ENCODE peak calls at places on chromosomes 13 and 19, in five cellular contexts. N, S, P, V and Y are unnamed samples.

GRCh38 chr19:1907563-1908363 is 2.6 kb downstream of the ADAT3 start:
- DNase-seq in N (no peak), S (no peak), P (peak), V (peak), Y (no peak)

GRCh38 chr13:40963927-40964326 is 55.2 kb downstream of the ELF1 start:
- DNase-seq in N (peak), S (no peak), P (no peak), V (peak), Y (no peak)

GRCh38 chr19:14150041-14150769 is 13.8 kb upstream of the ASF1B start:
- DNase-seq in N (no peak), S (no peak), P (no peak), V (no peak), Y (no peak)

GRCh38 chr13:75770164-75771145 is 134.3 kb downstream of the LMO7 start:
- DNase-seq in N (no peak), S (no peak), P (no peak), V (peak), Y (no peak)

GRCh38 chr13:94433055-94433947 is 46.2 kb downstream of the DCT start:
- DNase-seq in N (no peak), S (no peak), P (peak), V (no peak), Y (no peak)

GRCh38 chr19:58400638-58400915 is 5.1 kb downstream of the RNF225 start:
- DNase-seq in N (no peak), S (no peak), P (no peak), V (no peak), Y (no peak)

GRCh38 chr13:114142640-114143490 is 10.4 kb upstream of the RASA3 start:
- DNase-seq in N (no peak), S (peak), P (peak), V (no peak), Y (peak)

GRCh38 chr19:11480081-11480926 is 542 bp downstream of the ELAVL3 start:
- DNase-seq in N (no peak), S (no peak), P (no peak), V (no peak), Y (no peak)

GRCh38 chr19:50720921-50721291 is 1.3 kb upstream of the SHANK1 start:
- DNase-seq in N (no peak), S (no peak), P (no peak), V (no peak), Y (no peak)

GRCh38 chr13:48304132-48304876 is 753 bp downstream of the RB1 start:
- DNase-seq in N (peak), S (peak), P (peak), V (peak), Y (peak)

GRCh38 chr19:45632468-45633196 is 6.6 kb downstream of the EML2 start:
- DNase-seq in N (peak), S (peak), P (peak), V (peak), Y (peak)

GRCh38 chr13:41827507-41828213 is 133.2 kb downstream of the VWA8 start:
- DNase-seq in N (peak), S (no peak), P (no peak), V (peak), Y (no peak)

GRCh38 chr19:6682607-6683128 is 12.7 kb upstream of the TNFSF14 start:
- DNase-seq in N (no peak), S (no peak), P (no peak), V (no peak), Y (no peak)

GRCh38 chr19:50167314-50167721 is 4.2 kb upstream of the IZUMO2 start:
- DNase-seq in N (no peak), S (no peak), P (no peak), V (no peak), Y (no peak)

GRCh38 chr19:42224940-42225717 is 5.0 kb downstream of the ZNF526 start:
- DNase-seq in N (no peak), S (no peak), P (no peak), V (no peak), Y (no peak)

GRCh38 chr19:40025938-40026596 is 29.2 kb downstream of the ZNF546 start:
- DNase-seq in N (no peak), S (no peak), P (no peak), V (no peak), Y (no peak)

DNA sequence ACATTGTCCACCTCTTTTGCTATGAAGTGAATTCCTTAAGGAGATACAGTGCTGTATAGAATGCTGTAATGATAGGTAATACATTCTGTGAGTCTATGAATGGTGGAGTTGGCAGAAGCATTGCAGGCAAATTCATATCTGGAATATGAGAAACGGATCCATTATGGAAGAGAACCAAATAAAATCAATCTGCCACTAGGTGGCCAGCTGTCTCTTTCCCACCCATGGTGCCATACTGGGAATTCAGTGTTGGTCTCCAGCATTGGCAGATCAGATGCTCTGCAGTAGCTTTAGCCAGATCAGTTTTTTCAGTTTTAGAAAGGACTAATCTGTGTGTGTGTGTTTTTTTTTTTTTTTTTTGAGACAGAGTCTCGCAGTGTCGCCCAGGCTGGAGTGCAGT is 27.6 kb downstream of the DNAJC3 start:
- DNase-seq in N (peak), S (no peak), P (no peak), V (peak), Y (no peak)
- TF ChIP-seq CTCF in N (peak), S (no peak), P (no peak), V (peak), Y (peak)

GRCh38 chr13:51479199-51479523 is 26.3 kb upstream of the INTS6 start:
- DNase-seq in N (no peak), S (no peak), P (no peak), V (peak), Y (no peak)

GRCh38 chr13:51478418-51479198 is 25.8 kb upstream of the INTS6 start:
- DNase-seq in N (no peak), S (no peak), P (no peak), V (no peak), Y (no peak)

GRCh38 chr13:51475727-51476521 is 23.1 kb upstream of the INTS6 start:
- DNase-seq in N (no peak), S (no peak), P (no peak), V (no peak), Y (no peak)

GRCh38 chr13:51477149-51477548 is 24.3 kb upstream of the INTS6 start:
- DNase-seq in N (no peak), S (no peak), P (no peak), V (no peak), Y (no peak)

DNA sequence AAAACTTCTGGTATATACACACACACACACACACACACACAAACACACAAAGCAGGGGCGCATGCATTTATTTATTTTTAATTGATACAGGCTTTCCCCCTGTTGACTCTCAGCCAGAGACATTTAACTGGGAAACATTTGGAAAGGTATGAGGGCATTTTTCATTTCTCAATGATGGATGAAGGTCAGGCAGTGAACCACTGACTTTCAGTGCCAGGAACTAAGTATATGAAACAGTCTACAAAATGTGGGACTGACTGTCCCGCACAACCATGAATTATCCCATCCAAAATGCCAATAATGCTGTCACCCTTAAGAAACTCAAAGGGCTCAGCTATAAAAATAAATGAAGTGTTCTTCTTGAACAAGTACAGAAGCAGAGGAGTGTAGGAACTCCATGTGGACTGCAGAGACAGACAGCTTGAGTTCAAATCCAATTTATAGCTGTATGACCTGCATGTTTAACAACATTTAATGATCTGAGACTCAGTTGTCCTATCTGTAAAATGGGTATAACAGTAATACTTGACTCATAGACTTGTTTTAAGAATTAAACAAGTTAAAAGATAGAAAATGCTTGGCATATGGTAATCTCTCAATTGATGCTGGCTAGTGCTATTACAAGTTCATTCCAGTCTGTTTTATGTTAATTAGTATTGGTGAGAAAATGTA is 25.0 kb upstream of the INTS6 start:
- DNase-seq in N (no peak), S (no peak), P (no peak), V (no peak), Y (no peak)
- TF ChIP-seq CTCF in N (no peak), S (no peak), P (no peak), V (no peak), Y (no peak)

GRCh38 chr13:90197722-90198121 is 1149.8 kb upstream of the MIR17HG start:
- DNase-seq in N (no peak), S (no peak), P (peak), V (peak), Y (no peak)
- TF ChIP-seq CTCF in N (no peak), S (no peak), P (no peak), V (no peak), Y (no peak)

DNA sequence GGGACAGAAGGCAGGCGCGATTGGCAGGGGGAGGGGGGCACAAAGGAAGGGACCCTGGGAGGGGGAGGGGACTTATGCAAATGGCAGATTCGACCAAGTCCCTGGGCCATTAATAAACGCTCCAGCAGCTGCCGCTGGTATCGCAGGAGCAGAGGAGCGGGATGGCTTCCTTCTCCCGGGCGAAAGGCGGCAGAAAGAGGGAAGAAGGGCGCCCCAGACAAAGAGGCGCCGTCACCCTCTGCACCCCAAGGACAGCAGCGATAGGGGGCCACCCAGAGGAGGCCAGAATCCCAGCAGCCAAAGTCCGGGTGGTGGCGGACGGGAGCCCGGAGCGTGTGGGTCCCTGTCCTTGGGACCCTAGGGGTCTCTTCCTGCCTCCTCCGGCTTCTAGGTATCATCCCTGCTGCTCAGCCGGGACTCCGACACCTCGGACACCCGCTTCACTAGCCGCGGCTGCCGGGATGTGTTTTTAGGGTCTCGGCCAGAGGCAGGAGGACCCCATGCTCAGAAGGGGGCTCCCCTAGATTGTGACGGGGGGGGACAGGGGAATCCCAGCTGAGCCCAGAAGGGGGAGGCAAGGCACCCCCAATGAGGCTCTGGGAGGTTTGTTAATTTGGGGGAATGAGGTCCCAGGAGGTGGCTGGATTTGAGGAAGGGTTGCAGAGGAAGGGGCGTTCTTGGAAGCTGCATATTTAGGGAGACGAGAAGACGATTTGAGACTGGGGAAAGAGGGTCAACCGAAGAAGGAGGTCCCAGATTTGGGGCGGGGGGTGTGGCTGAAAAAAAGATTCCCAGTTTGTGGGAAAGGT is 1.7 kb downstream of the PTPRS start:
- DNase-seq in N (no peak), S (no peak), P (no peak), V (no peak), Y (peak)
- TF ChIP-seq CTCF in N (no peak), S (peak), P (no peak), V (no peak), Y (peak)

GRCh38 chr13:45137501-45137880 is 17.2 kb downstream of the GTF2F2 start:
- DNase-seq in N (no peak), S (no peak), P (no peak), V (no peak), Y (no peak)

GRCh38 chr13:45136741-45137500 is 16.6 kb downstream of the GTF2F2 start:
- DNase-seq in N (no peak), S (no peak), P (no peak), V (no peak), Y (no peak)

GRCh38 chr13:45133396-45134118 is 13.2 kb downstream of the GTF2F2 start:
- DNase-seq in N (no peak), S (no peak), P (no peak), V (no peak), Y (no peak)

GRCh38 chr13:45142440-45143345 is 22.4 kb downstream of the GTF2F2 start:
- DNase-seq in N (no peak), S (no peak), P (no peak), V (no peak), Y (no peak)

GRCh38 chr13:45138282-45138681 is 18.0 kb downstream of the GTF2F2 start:
- DNase-seq in N (no peak), S (no peak), P (no peak), V (no peak), Y (no peak)
- TF ChIP-seq CTCF in N (no peak), S (no peak), P (no peak), V (no peak), Y (no peak)

GRCh38 chr19:30255783-30256509 is 116.2 kb upstream of the ZNF536 start:
- DNase-seq in N (no peak), S (no peak), P (no peak), V (no peak), Y (no peak)
- TF ChIP-seq CTCF in N (no peak), S (no peak), P (no peak), V (no peak), Y (no peak)

DNA sequence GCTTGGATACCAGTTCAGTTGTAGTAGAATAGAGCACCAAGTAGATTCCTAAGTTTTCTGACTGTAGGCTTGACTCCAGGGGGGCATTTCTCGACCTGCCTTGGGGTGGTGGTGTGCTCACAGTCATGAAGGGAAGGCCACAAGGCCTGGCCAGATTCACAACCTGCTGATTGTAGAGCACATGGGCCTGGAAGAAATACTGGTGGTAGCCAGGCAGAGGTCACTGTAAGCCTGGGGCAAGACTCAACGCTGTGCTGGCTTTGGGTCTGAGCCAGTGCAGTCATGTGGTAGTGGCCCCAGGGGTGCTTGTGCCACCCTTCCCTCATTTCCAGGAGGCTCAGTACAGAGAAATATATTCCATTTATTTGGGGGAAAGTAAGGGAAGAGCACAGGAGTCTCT is 832.3 kb upstream of the SLC10A2 start:
- DNase-seq in N (no peak), S (no peak), P (no peak), V (no peak), Y (no peak)
- TF ChIP-seq CTCF in N (no peak), S (no peak), P (no peak), V (no peak), Y (no peak)